ENCODE peak calls at places on chromosomes 11 and 22, in seven cellular contexts. J is transverse colon, Z is NCI-H187 treated with DMSO at 0.1 percent for 48 hours, N is Kasumi-1, F is GOT3, R is astrocyte of the spinal cord, Q is HFF-Myc. S is an unnamed sample.

GRCh38 chr22:16964366-16964765 is 43.7 kb downstream of the GAB4 start:
- DNase-seq in J (no peak), Z (no peak), N (no peak), F (no peak), R (no peak), Q (no peak), S (no peak)

GRCh38 chr11:15145635-15146034 is 30.9 kb downstream of the INSC start:
- DNase-seq in J (peak; percentile 47), Z (no peak), N (peak; percentile 4), F (no peak), R (no peak), Q (no peak), S (no peak)

GRCh38 chr22:44723801-44724200 is 21.8 kb downstream of the PRR5 start:
- DNase-seq in J (no peak), Z (no peak), N (no peak), F (no peak), R (no peak), Q (peak; percentile 32), S (no peak)

GRCh38 chr11:62958547-62959071 is 26.2 kb downstream of the SLC22A6 start:
- DNase-seq in J (peak; percentile 30), Z (no peak), N (no peak), F (no peak), R (peak; percentile 20), Q (peak; percentile 33), S (no peak)

GRCh38 chr11:94638902-94639373 is 71.8 kb downstream of the PIWIL4 start:
- DNase-seq in J (no peak), Z (no peak), N (peak; percentile 15), F (no peak), R (no peak), Q (no peak), S (no peak)

GRCh38 chr11:2132874-2133480 is 6.2 kb downstream of the IGF2 start:
- DNase-seq in J (no peak), Z (no peak), N (no peak), F (no peak), R (no peak), Q (no peak), S (no peak)

GRCh38 chr11:47797633-47798032 is 30.5 kb upstream of the FNBP4 start:
- DNase-seq in J (no peak), Z (no peak), N (peak; percentile 13), F (no peak), R (peak; percentile 86), Q (peak; percentile 9), S (no peak)

GRCh38 chr11:9092846-9093778 is 1.7 kb upstream of the SCUBE2 start:
- DNase-seq in J (no peak), Z (peak; percentile 23), N (peak; percentile 35), F (no peak), R (peak; percentile 6), Q (no peak), S (no peak)

GRCh38 chr11:132721526-132721925 is 810.8 kb downstream of the OPCML start:
- DNase-seq in J (no peak), Z (no peak), N (no peak), F (no peak), R (no peak), Q (no peak), S (no peak)

GRCh38 chr11:12914401-12914912 is 94.7 kb upstream of the RASSF10 start:
- DNase-seq in J (peak; percentile 24), Z (peak; percentile 9), N (peak; percentile 3), F (no peak), R (peak; percentile 62), Q (peak; percentile 35), S (no peak)

GRCh38 chr11:13261600-13262061 is 16.0 kb upstream of the BMAL1 start:
- DNase-seq in J (no peak), Z (no peak), N (no peak), F (no peak), R (peak; percentile 80), Q (peak; percentile 88), S (no peak)

GRCh38 chr22:46514592-46515207 is 22.7 kb downstream of the CELSR1 start:
- DNase-seq in J (no peak), Z (no peak), N (no peak), F (no peak), R (peak; percentile 59), Q (no peak), S (no peak)

GRCh38 chr11:61477734-61478148 is 30.8 kb upstream of the LRRC10B start:
- DNase-seq in J (peak; percentile 52), Z (no peak), N (peak; percentile 37), F (no peak), R (no peak), Q (no peak), S (peak; percentile 31)

GRCh38 chr11:115645631-115646271 is 141.5 kb upstream of the CADM1 start:
- DNase-seq in J (no peak), Z (no peak), N (no peak), F (no peak), R (no peak), Q (no peak), S (no peak)

GRCh38 chr22:33971561-33971961 is 51.3 kb upstream of the LARGE1 start:
- DNase-seq in J (no peak), Z (no peak), N (no peak), F (no peak), R (no peak), Q (no peak), S (no peak)

GRCh38 chr11:63906585-63906984 is 10.4 kb downstream of the RCOR2 start:
- DNase-seq in J (peak; percentile 34), Z (no peak), N (peak; percentile 27), F (no peak), R (no peak), Q (no peak), S (peak; percentile 37)